ENCODE peak calls at places on chromosomes 2 and 18, in ten cellular contexts. S is stomach; H is CD8-positive, alpha-beta T cell; R is WERI-Rb-1; U is BJ; F is lower lobe of right lung; K is mammary epithelial cell; I is astrocyte of the spinal cord; T is kidney epithelial cell; Q is cardiac muscle cell. N is an unnamed sample.

GRCh38 chr2:27322301-27322765 is 564 bp downstream of the MPV17 start:
- DNase-seq in S (no peak), H (no peak), R (peak; percentile 29), U (no peak), F (peak; percentile 60), K (no peak), I (no peak), T (no peak), Q (no peak), N (no peak)

GRCh38 chr2:237413293-237414055 is 490 bp downstream of the COL6A3 start:
- DNase-seq in S (no peak), H (no peak), R (no peak), U (no peak), F (no peak), K (no peak), I (no peak), T (no peak), Q (no peak), N (no peak)

GRCh38 chr18:49612515-49613033 is 50.7 kb downstream of the LIPG start:
- DNase-seq in S (no peak), H (no peak), R (no peak), U (no peak), F (no peak), K (peak; percentile 44), I (no peak), T (no peak), Q (no peak), N (no peak)

GRCh38 chr18:79982736-79983135 is 5.6 kb downstream of the TXNL4A start:
- DNase-seq in S (no peak), H (no peak), R (no peak), U (no peak), F (no peak), K (no peak), I (no peak), T (no peak), Q (no peak), N (no peak)

GRCh38 chr2:153834662-153835061 is 37.1 kb upstream of the GALNT13 start:
- DNase-seq in S (no peak), H (no peak), R (no peak), U (no peak), F (no peak), K (no peak), I (no peak), T (no peak), Q (no peak), N (no peak)

GRCh38 chr18:62751341-62751821 is 36.0 kb downstream of the PHLPP1 start:
- DNase-seq in S (no peak), H (no peak), R (no peak), U (no peak), F (no peak), K (no peak), I (peak; percentile 58), T (no peak), Q (no peak), N (no peak)

GRCh38 chr2:163266772-163267171 is 428.2 kb upstream of the KCNH7 start:
- DNase-seq in S (no peak), H (no peak), R (no peak), U (peak; percentile 65), F (no peak), K (peak; percentile 96), I (peak; percentile 94), T (peak; percentile 51), Q (no peak), N (no peak)

GRCh38 chr2:227657204-227657845 is 9.3 kb upstream of the SCYGR5 start:
- DNase-seq in S (no peak), H (no peak), R (no peak), U (no peak), F (no peak), K (no peak), I (peak; percentile 56), T (no peak), Q (no peak), N (no peak)

GRCh38 chr18:59055345-59056032 is 84.2 kb upstream of the SEC11C start:
- DNase-seq in S (no peak), H (no peak), R (peak; percentile 85), U (no peak), F (no peak), K (no peak), I (no peak), T (no peak), Q (peak; percentile 18), N (peak; percentile 35)

GRCh38 chr18:59057493-59057795 is 82.2 kb upstream of the SEC11C start:
- DNase-seq in S (no peak), H (no peak), R (no peak), U (no peak), F (no peak), K (no peak), I (no peak), T (no peak), Q (no peak), N (no peak)

GRCh38 chr18:59054892-59055291 is 84.8 kb upstream of the SEC11C start:
- DNase-seq in S (peak; percentile 37), H (no peak), R (no peak), U (no peak), F (no peak), K (no peak), I (no peak), T (no peak), Q (no peak), N (peak; percentile 100)

GRCh38 chr18:59057969-59058368 is 81.7 kb upstream of the SEC11C start:
- DNase-seq in S (no peak), H (no peak), R (no peak), U (no peak), F (no peak), K (no peak), I (peak; percentile 69), T (no peak), Q (no peak), N (no peak)

DNA sequence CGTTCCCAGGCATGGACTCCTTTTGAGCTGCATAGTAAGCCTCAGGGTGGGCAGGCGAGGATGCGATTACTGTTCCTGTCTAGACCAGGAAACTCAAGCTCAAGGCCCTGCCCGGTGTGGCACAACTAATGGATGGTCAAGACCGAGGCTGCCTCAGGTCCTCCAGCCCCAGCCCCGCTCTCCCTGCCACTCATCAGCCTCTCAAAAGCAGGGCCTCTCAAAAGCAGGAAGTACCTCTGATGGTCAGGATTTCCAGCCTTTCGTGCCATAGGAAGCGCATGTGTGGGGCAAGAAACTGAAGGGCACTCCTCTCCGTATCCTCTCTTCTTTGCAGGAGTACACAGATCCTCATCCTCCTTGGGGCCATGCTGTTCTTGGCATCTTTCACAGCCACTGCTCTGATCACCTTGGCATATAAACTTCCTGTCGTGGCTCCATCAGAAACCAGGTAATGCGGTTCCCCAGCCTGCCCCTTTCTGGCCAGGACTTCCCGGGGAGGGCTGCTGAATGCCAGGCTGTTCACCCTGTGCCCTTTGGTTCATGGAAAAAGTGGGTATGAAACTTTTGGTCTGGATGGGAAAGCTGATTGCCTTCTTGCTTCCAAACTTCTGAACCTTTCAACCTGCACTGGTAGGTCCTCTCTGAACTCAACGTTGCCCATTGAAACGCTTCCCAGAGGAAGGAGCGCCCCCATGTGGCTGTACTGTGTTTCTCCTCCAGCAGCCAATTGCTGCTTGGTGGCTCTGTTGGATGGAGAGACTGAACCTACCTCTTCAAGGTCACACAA is 82.8 kb upstream of the SEC11C start:
- DNase-seq in S (peak; percentile 85), H (no peak), R (peak; percentile 90), U (no peak), F (no peak), K (peak; percentile 58), I (peak; percentile 69), T (no peak), Q (peak; percentile 78), N (peak; percentile 53)
- TF ChIP-seq CTCF in S (peak; percentile 81), H (peak; percentile 40), R (peak; percentile 96), U (peak; percentile 82), F (peak; percentile 70), K (peak; percentile 96), I (peak; percentile 90), T (peak; percentile 80), Q (peak; percentile 69), N (peak; percentile 67)

DNA sequence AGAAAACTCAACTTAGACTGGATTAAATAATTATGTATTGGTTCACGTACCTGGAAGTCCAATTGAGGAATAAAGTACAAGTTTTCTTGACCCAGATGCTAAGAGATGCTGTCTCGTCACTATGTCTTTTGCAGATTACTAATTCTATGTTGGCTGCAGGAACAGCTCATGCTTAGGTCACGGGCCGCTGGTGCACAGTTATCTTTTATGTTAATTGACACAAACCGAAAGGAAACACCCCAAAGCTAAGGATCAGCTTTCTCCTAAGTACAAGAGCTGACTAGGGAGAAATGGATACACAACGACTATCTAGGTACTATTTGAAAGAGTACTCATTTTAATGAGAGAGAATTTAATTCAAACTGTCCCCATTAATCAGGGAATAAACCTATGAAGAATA is 217.8 kb upstream of the SLC35G4 start:
- DNase-seq in S (no peak), H (no peak), R (no peak), U (no peak), F (no peak), K (no peak), I (peak; percentile 45), T (no peak), Q (no peak), N (no peak)
- H3K4me3 ChIP-seq in S (no peak overlapping the region), H (no peak overlapping the region), R (no peak overlapping the region), U (no peak overlapping the region), F (no peak overlapping the region), K (no peak overlapping the region), I (no peak overlapping the region), T (no peak overlapping the region), Q (no peak overlapping the region), N (no peak overlapping the region)

DNA sequence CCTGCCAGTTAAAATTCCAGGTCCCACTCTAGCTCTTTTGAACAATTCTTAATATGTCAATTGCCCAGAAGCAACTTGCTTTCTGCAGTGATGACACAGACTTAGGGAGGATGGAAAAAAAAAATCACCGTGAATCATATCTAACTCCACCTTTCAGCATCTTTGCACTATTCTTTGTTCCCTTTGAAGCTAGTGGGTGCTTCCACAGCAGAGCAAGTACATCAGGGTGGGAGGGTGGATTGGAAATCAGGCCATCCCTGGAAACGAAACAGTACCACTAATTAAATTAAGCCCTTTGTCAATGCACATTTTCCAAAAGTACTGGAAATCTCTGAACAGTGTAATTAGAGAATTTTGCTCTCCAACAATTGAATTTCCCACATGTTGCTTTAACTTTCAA is 324.3 kb upstream of the MEIS1 start:
- DNase-seq in S (no peak), H (no peak), R (no peak), U (no peak), F (no peak), K (no peak), I (no peak), T (no peak), Q (no peak), N (no peak)
- TF ChIP-seq CTCF in S (no peak), H (no peak), R (no peak), U (no peak), F (no peak), K (no peak), I (no peak), T (no peak), Q (no peak), N (no peak)

GRCh38 chr2:86789687-86790133 is 1.0 kb downstream of the CD8A start:
- DNase-seq in S (no peak), H (no peak), R (no peak), U (no peak), F (no peak), K (no peak), I (no peak), T (no peak), Q (no peak), N (no peak)

GRCh38 chr2:86790134-86790827 is 432 bp downstream of the CD8A start:
- DNase-seq in S (no peak), H (no peak), R (no peak), U (no peak), F (no peak), K (peak; percentile 8), I (no peak), T (no peak), Q (no peak), N (no peak)

GRCh38 chr2:86788881-86789686 is 1.6 kb downstream of the CD8A start:
- DNase-seq in S (no peak), H (no peak), R (no peak), U (no peak), F (no peak), K (peak; percentile 9), I (no peak), T (no peak), Q (no peak), N (no peak)

GRCh38 chr2:86791574-86791973 is 861 bp upstream of the CD8A start:
- DNase-seq in S (no peak), H (no peak), R (no peak), U (no peak), F (peak; percentile 47), K (no peak), I (no peak), T (no peak), Q (no peak), N (no peak)

GRCh38 chr2:86790828-86791561 is at the start of gene CD8A:
- DNase-seq in S (no peak), H (peak; percentile 60), R (no peak), U (no peak), F (no peak), K (no peak), I (no peak), T (no peak), Q (no peak), N (no peak)
- H3K4me3 ChIP-seq in S (peak within 1 kb of the TSS; percentile 39), H (peak within 1 kb of the TSS; percentile 93), R (peak within 1 kb of the TSS; percentile 17), U (no peak within 1 kb of the TSS), F (peak within 1 kb of the TSS; percentile 40), K (no peak within 1 kb of the TSS), I (no peak within 1 kb of the TSS), T (no peak within 1 kb of the TSS), Q (peak within 1 kb of the TSS; percentile 17), N (no peak within 1 kb of the TSS)

N was measured in LNCaP clone FGC.